ENCODE peak calls at places on chromosomes 5 and 9, in eight cellular contexts. One of them, this sample, is unnamed.

GRCh38 chr9:69003051-69003450 is 10.9 kb downstream of the PRKACG start:
- DNase-seq in lung: no peak
- DNase-seq in CD8-positive, alpha-beta T cell: no peak
- DNase-seq in thyroid gland: no peak
- DNase-seq in neural progenitor cell: no peak
- DNase-seq in fibroblast of lung: no peak
- DNase-seq in heart left ventricle: no peak
- DNase-seq in BE2C: no peak
- DNase-seq in this sample: no peak

GRCh38 chr9:77763566-77763965 is 115.4 kb upstream of the GNA14 start:
- DNase-seq in neural progenitor cell: no peak
- DNase-seq in CD8-positive, alpha-beta T cell: no peak
- DNase-seq in BE2C: no peak
- DNase-seq in heart left ventricle: no peak
- DNase-seq in lung: no peak
- DNase-seq in thyroid gland: no peak
- DNase-seq in fibroblast of lung: no peak
- DNase-seq in this sample: no peak

GRCh38 chr5:124619121-124619520 is 127.3 kb downstream of the ZNF608 start:
- DNase-seq in lung: no peak
- DNase-seq in BE2C: no peak
- DNase-seq in neural progenitor cell: no peak
- DNase-seq in thyroid gland: no peak
- DNase-seq in heart left ventricle: no peak
- DNase-seq in CD8-positive, alpha-beta T cell: no peak
- DNase-seq in fibroblast of lung: no peak
- DNase-seq in this sample: no peak

GRCh38 chr5:33981408-33982171 is 2.9 kb downstream of the SLC45A2 start:
- DNase-seq in heart left ventricle: no peak
- DNase-seq in lung: no peak
- DNase-seq in BE2C: no peak
- DNase-seq in fibroblast of lung: peak; percentile 42
- DNase-seq in neural progenitor cell: no peak
- DNase-seq in CD8-positive, alpha-beta T cell: no peak
- DNase-seq in thyroid gland: peak; percentile 24
- DNase-seq in this sample: peak; percentile 25

GRCh38 chr9:129628709-129629108 is 2.7 kb downstream of the NTMT1 start:
- DNase-seq in lung: no peak
- DNase-seq in heart left ventricle: no peak
- DNase-seq in CD8-positive, alpha-beta T cell: no peak
- DNase-seq in thyroid gland: no peak
- DNase-seq in BE2C: no peak
- DNase-seq in neural progenitor cell: no peak
- DNase-seq in fibroblast of lung: no peak
- DNase-seq in this sample: no peak

GRCh38 chr5:32916648-32917047 is 205.5 kb downstream of the NPR3 start:
- DNase-seq in heart left ventricle: no peak
- DNase-seq in thyroid gland: peak; percentile 70
- DNase-seq in BE2C: no peak
- DNase-seq in lung: no peak
- DNase-seq in CD8-positive, alpha-beta T cell: no peak
- DNase-seq in neural progenitor cell: peak; percentile 50
- DNase-seq in fibroblast of lung: peak; percentile 29
- DNase-seq in this sample: peak; percentile 80

GRCh38 chr9:112080831-112081542 is 94.1 kb downstream of the SUSD1 start:
- DNase-seq in neural progenitor cell: no peak
- DNase-seq in CD8-positive, alpha-beta T cell: no peak
- DNase-seq in lung: no peak
- DNase-seq in fibroblast of lung: no peak
- DNase-seq in heart left ventricle: no peak
- DNase-seq in thyroid gland: no peak
- DNase-seq in BE2C: no peak
- DNase-seq in this sample: no peak

GRCh38 chr5:131081371-131081770 is 83.7 kb downstream of the HINT1 start:
- DNase-seq in BE2C: no peak
- DNase-seq in fibroblast of lung: no peak
- DNase-seq in neural progenitor cell: no peak
- DNase-seq in CD8-positive, alpha-beta T cell: no peak
- DNase-seq in heart left ventricle: no peak
- DNase-seq in lung: no peak
- DNase-seq in thyroid gland: no peak
- DNase-seq in this sample: no peak

GRCh38 chr5:87845734-87846133 is 422.9 kb downstream of the TMEM161B start:
- DNase-seq in BE2C: no peak
- DNase-seq in thyroid gland: no peak
- DNase-seq in heart left ventricle: no peak
- DNase-seq in lung: no peak
- DNase-seq in neural progenitor cell: peak; percentile 58
- DNase-seq in fibroblast of lung: peak; percentile 52
- DNase-seq in CD8-positive, alpha-beta T cell: no peak
- DNase-seq in this sample: peak; percentile 69

GRCh38 chr5:163730206-163730782 is 224.9 kb downstream of the MAT2B start:
- DNase-seq in thyroid gland: peak; percentile 88
- DNase-seq in neural progenitor cell: no peak
- DNase-seq in lung: peak; percentile 53
- DNase-seq in CD8-positive, alpha-beta T cell: no peak
- DNase-seq in heart left ventricle: no peak
- DNase-seq in BE2C: no peak
- DNase-seq in fibroblast of lung: no peak
- DNase-seq in this sample: no peak

GRCh38 chr9:104997536-104997935 is 69.6 kb upstream of the ABCA1 start:
- DNase-seq in BE2C: no peak
- DNase-seq in heart left ventricle: no peak
- DNase-seq in fibroblast of lung: no peak
- DNase-seq in neural progenitor cell: no peak
- DNase-seq in CD8-positive, alpha-beta T cell: no peak
- DNase-seq in thyroid gland: no peak
- DNase-seq in lung: no peak
- DNase-seq in this sample: no peak

GRCh38 chr9:104988539-104988938 is 60.6 kb upstream of the ABCA1 start:
- DNase-seq in lung: no peak
- DNase-seq in BE2C: no peak
- DNase-seq in neural progenitor cell: no peak
- DNase-seq in fibroblast of lung: no peak
- DNase-seq in thyroid gland: no peak
- DNase-seq in heart left ventricle: no peak
- DNase-seq in CD8-positive, alpha-beta T cell: no peak
- DNase-seq in this sample: no peak

GRCh38 chr9:104991144-104991953 is 63.4 kb upstream of the ABCA1 start:
- DNase-seq in BE2C: peak; percentile 90
- DNase-seq in neural progenitor cell: peak; percentile 90
- DNase-seq in lung: peak; percentile 85
- DNase-seq in heart left ventricle: peak; percentile 95
- DNase-seq in CD8-positive, alpha-beta T cell: peak; percentile 86
- DNase-seq in fibroblast of lung: peak; percentile 86
- DNase-seq in thyroid gland: peak; percentile 90
- DNase-seq in this sample: peak; percentile 68

GRCh38 chr9:104992696-104993095 is 64.7 kb upstream of the ABCA1 start:
- DNase-seq in heart left ventricle: no peak
- DNase-seq in CD8-positive, alpha-beta T cell: no peak
- DNase-seq in neural progenitor cell: no peak
- DNase-seq in fibroblast of lung: peak; percentile 88
- DNase-seq in lung: no peak
- DNase-seq in thyroid gland: no peak
- DNase-seq in BE2C: no peak
- DNase-seq in this sample: no peak

DNA sequence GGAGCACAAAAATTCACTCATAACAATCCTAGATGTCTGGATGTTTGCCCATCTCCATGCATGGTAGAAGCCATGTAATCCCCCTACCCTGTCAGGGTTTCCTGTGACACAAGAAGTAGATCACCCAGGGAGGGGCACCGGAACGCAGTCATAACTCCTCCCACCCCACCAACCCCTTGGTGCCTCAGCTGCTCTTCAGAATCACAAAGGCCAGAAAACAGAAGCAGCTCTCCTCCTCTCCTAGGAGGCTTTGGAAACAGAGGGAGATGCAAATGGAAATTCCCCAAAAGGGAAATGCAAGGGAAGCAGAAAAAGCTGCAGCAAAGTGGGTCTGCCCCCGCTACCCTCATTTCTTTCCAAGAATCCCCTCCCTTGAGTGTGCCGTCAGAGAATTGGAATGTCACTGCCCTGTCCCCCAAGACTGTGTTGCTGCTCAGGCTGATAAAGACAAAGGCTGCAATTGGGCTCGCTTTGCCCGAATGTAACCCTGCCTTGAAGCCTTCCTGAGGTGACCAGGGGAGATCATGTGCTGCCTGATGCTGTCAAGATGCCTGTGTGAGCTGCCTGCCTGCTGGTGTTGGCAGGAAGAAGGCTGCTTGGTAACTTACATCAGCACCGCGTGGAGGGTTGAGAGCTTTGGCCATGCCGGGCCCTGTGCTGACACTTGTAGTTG is 65.5 kb upstream of the ABCA1 start:
- DNase-seq in heart left ventricle: peak; percentile 81
- DNase-seq in neural progenitor cell: peak; percentile 85
- DNase-seq in BE2C: no peak
- DNase-seq in CD8-positive, alpha-beta T cell: peak; percentile 60
- DNase-seq in fibroblast of lung: peak; percentile 91
- DNase-seq in thyroid gland: peak; percentile 77
- DNase-seq in lung: peak; percentile 36
- DNase-seq in this sample: no peak
- H3K4me3 ChIP-seq in heart left ventricle: no peak overlapping the region
- H3K4me3 ChIP-seq in neural progenitor cell: peak overlapping the region; percentile 24
- H3K4me3 ChIP-seq in BE2C: no peak overlapping the region
- H3K4me3 ChIP-seq in CD8-positive, alpha-beta T cell: no peak overlapping the region
- H3K4me3 ChIP-seq in fibroblast of lung: no peak overlapping the region
- H3K4me3 ChIP-seq in thyroid gland: no peak overlapping the region
- H3K4me3 ChIP-seq in lung: no peak overlapping the region
- H3K4me3 ChIP-seq in this sample: no peak overlapping the region

DNA sequence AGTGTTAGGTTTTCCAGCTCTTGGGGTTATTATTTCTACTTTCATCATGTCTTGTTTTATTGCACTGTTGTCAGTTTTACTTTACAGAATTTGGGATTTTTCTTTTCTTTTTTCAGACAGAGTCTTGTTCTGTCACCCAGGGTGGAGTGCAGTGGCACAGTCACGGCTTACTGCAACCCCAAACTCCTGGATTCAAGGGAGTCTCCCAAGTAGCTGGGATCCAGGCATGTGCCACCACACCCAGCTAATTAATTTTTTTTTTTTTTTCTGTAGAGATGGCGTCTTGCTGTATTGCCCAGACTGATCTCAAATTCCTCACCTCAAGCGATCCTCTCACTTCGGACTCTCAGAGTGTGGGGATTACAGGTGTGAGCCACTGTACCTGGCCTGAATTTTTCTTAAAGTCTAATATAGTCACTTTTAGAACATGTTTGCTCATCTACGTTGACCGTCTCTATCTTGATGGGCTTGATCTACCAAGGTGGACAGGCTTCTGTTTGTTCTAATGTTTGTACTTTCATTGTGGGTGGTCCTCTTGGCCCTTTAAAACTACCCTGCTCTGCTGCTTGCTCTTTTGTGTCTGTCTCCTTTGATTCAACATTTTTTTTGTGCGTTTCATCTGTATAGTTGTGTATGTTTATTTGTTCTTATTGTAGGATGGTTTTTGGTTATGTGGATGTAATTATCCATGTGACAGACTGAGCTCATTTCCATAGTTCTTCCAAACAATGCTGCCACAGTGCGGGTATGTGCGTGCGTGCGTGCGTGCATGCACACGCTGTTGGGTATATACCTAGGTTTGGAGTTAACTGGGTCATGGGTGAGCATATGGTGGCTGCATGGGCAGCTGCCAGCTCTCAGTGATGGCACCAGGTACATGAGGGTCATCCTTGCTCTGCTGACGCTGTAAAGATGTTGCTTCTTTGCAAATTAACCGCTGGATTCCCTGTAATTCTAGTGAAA is 18.1 kb downstream of the PRRC2B start:
- DNase-seq in lung: no peak
- DNase-seq in BE2C: no peak
- DNase-seq in thyroid gland: no peak
- DNase-seq in fibroblast of lung: no peak
- DNase-seq in heart left ventricle: no peak
- DNase-seq in neural progenitor cell: no peak
- DNase-seq in CD8-positive, alpha-beta T cell: no peak
- DNase-seq in this sample: no peak
- H3K4me1 ChIP-seq in lung: peaks cover 37% of the 10 kb centered on the region
- H3K4me1 ChIP-seq in BE2C: peaks cover 23% of the 10 kb centered on the region
- H3K4me1 ChIP-seq in thyroid gland: peaks cover 28% of the 10 kb centered on the region
- H3K4me1 ChIP-seq in fibroblast of lung: peaks cover 17% of the 10 kb centered on the region
- H3K4me1 ChIP-seq in heart left ventricle: peaks cover 84% of the 10 kb centered on the region
- H3K4me1 ChIP-seq in neural progenitor cell: peaks cover 41% of the 10 kb centered on the region
- H3K4me1 ChIP-seq in CD8-positive, alpha-beta T cell: peaks cover 79% of the 10 kb centered on the region
- H3K4me1 ChIP-seq in this sample: no peaks in the 10 kb centered on the region

DNA sequence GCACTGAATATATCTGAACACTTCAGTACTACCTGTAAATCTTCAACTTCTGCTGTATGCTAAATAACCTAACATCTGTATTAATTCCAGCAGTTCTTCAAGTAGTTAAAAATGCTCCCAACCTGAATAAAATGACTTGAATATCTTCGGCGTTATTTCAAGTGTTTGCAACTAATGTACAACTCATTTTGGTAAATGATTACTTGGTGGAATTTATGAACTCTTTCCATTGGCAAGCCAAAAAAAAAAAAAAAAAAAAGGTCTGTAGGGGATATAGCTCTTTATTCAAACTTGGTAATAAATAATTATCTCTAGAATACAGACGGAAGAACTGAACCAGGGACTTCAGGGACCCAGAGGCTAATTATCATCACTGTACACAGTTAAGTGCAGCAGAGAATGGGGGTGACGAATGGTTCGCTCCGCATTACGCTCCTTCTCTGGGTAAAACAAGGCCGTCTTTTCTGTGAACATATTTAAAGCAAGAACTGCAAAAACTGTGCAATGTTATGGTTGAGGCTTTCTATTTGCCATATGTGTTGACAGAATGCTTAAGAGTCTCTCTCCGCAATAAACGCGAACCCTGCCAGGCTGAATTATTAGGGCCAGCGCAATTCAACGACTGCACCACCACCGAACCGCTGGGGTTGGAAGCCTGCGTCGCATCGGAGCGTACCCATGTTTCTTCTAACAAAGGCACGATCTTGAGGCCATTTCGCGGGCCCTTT is 1.8 kb upstream of the ERBIN start:
- DNase-seq in heart left ventricle: no peak
- DNase-seq in lung: no peak
- DNase-seq in CD8-positive, alpha-beta T cell: no peak
- DNase-seq in neural progenitor cell: no peak
- DNase-seq in BE2C: no peak
- DNase-seq in thyroid gland: no peak
- DNase-seq in fibroblast of lung: no peak
- DNase-seq in this sample: peak; percentile 1
- H3K4me3 ChIP-seq in heart left ventricle: peak overlapping the region; percentile 90
- H3K4me3 ChIP-seq in lung: peak overlapping the region; percentile 96
- H3K4me3 ChIP-seq in CD8-positive, alpha-beta T cell: peak overlapping the region; percentile 74
- H3K4me3 ChIP-seq in neural progenitor cell: peak overlapping the region; percentile 84
- H3K4me3 ChIP-seq in BE2C: peak overlapping the region; percentile 81
- H3K4me3 ChIP-seq in thyroid gland: no peak overlapping the region
- H3K4me3 ChIP-seq in fibroblast of lung: peak overlapping the region; percentile 69
- H3K4me3 ChIP-seq in this sample: peak overlapping the region; percentile 68

GRCh38 chr5:146441896-146442295 is 5.2 kb upstream of the TCERG1 start:
- DNase-seq in BE2C: no peak
- DNase-seq in fibroblast of lung: peak; percentile 28
- DNase-seq in CD8-positive, alpha-beta T cell: no peak
- DNase-seq in neural progenitor cell: no peak
- DNase-seq in lung: no peak
- DNase-seq in thyroid gland: no peak
- DNase-seq in heart left ventricle: no peak
- DNase-seq in this sample: peak; percentile 75

GRCh38 chr5:146440870-146441495 is 6.2 kb upstream of the TCERG1 start:
- DNase-seq in heart left ventricle: no peak
- DNase-seq in fibroblast of lung: no peak
- DNase-seq in BE2C: no peak
- DNase-seq in neural progenitor cell: no peak
- DNase-seq in CD8-positive, alpha-beta T cell: no peak
- DNase-seq in thyroid gland: no peak
- DNase-seq in lung: no peak
- DNase-seq in this sample: no peak

GRCh38 chr5:146440348-146440747 is 6.8 kb upstream of the TCERG1 start:
- DNase-seq in neural progenitor cell: no peak
- DNase-seq in fibroblast of lung: no peak
- DNase-seq in thyroid gland: no peak
- DNase-seq in CD8-positive, alpha-beta T cell: no peak
- DNase-seq in heart left ventricle: no peak
- DNase-seq in BE2C: no peak
- DNase-seq in lung: no peak
- DNase-seq in this sample: peak; percentile 25
- H3K4me1 ChIP-seq in neural progenitor cell: no peaks in the 10 kb centered on the region
- H3K4me1 ChIP-seq in fibroblast of lung: no peaks in the 10 kb centered on the region
- H3K4me1 ChIP-seq in thyroid gland: no peaks in the 10 kb centered on the region
- H3K4me1 ChIP-seq in CD8-positive, alpha-beta T cell: no peaks in the 10 kb centered on the region
- H3K4me1 ChIP-seq in heart left ventricle: no peaks in the 10 kb centered on the region
- H3K4me1 ChIP-seq in BE2C: no peaks in the 10 kb centered on the region
- H3K4me1 ChIP-seq in lung: no peaks in the 10 kb centered on the region
- H3K4me1 ChIP-seq in this sample: peaks cover 7% of the 10 kb centered on the region